ENCODE peak calls at places on chromosomes 11 and 22, in eight cellular contexts. D is NAMALWA; L is activated CD4-positive, alpha-beta T cell treated with anti-CD3 and anti-CD28 coated beads, Interleukin-2, amount 10 ng/mL, durations not matched to agents 7 days and 5 days; S is stimulated activated CD8-positive, alpha-beta memory T cell treated with anti-CD3 and anti-CD28 coated beads, Interleukin-15, amount 100 ng/mL, for 1 hour; W is SJCRH30; K is hypothalamus; O is Peyer's patch; Z is GM04503. U is an unnamed sample.

GRCh38 chr22:29245626-29246385 is 22.0 kb downstream of the RHBDD3 start:
- DNase-seq in D (peak; percentile 78), L (peak; percentile 72), S (peak; percentile 54), W (peak; percentile 78), K (peak; percentile 54), O (peak; percentile 90), Z (no peak), U (peak; percentile 64)

GRCh38 chr11:112345708-112346107 is 85.0 kb upstream of the PLET1 start:
- DNase-seq in D (peak; percentile 4), L (no peak), S (no peak), W (peak; percentile 68), K (no peak), O (peak; percentile 36), Z (no peak), U (no peak)

GRCh38 chr11:48025293-48025982 is 45.1 kb downstream of the PTPRJ start:
- DNase-seq in D (no peak), L (no peak), S (no peak), W (no peak), K (no peak), O (no peak), Z (no peak), U (peak; percentile 39)

GRCh38 chr11:29447821-29448220 is 569.0 kb downstream of the KCNA4 start:
- DNase-seq in D (no peak), L (no peak), S (no peak), W (no peak), K (no peak), O (no peak), Z (no peak), U (peak; percentile 65)

GRCh38 chr11:17352925-17353227 is 1.3 kb downstream of the NCR3LG1 start:
- DNase-seq in D (no peak), L (peak; percentile 36), S (no peak), W (no peak), K (no peak), O (peak; percentile 75), Z (no peak), U (peak; percentile 45)

GRCh38 chr22:36546932-36547331 is 18.0 kb upstream of the EIF3D start:
- DNase-seq in D (no peak), L (no peak), S (no peak), W (no peak), K (no peak), O (no peak), Z (peak; percentile 32), U (peak; percentile 94)

GRCh38 chr22:30392661-30393321 is 4.0 kb upstream of the SEC14L2 start:
- DNase-seq in D (peak; percentile 38), L (no peak), S (no peak), W (peak; percentile 55), K (peak; percentile 16), O (no peak), Z (no peak), U (peak; percentile 39)

GRCh38 chr22:23301591-23301990 is 121.3 kb downstream of the BCR start:
- DNase-seq in D (no peak), L (no peak), S (no peak), W (no peak), K (no peak), O (no peak), Z (no peak), U (no peak)

GRCh38 chr11:61814958-61815789 is 1.6 kb downstream of the FADS1 start:
- DNase-seq in D (no peak), L (peak; percentile 57), S (no peak), W (peak; percentile 95), K (peak; percentile 98), O (peak; percentile 91), Z (peak; percentile 75), U (peak; percentile 97)

GRCh38 chr22:20579273-20580120 is 72.1 kb downstream of the MED15 start:
- DNase-seq in D (no peak), L (no peak), S (no peak), W (no peak), K (no peak), O (no peak), Z (no peak), U (no peak)

GRCh38 chr11:2094354-2095197 is 44.6 kb downstream of the IGF2 start:
- DNase-seq in D (no peak), L (no peak), S (no peak), W (no peak), K (no peak), O (peak; percentile 37), Z (no peak), U (no peak)

GRCh38 chr11:43573233-43573632 is 107.3 kb upstream of the HSD17B12 start:
- DNase-seq in D (peak; percentile 72), L (peak; percentile 20), S (no peak), W (peak; percentile 81), K (no peak), O (no peak), Z (no peak), U (peak; percentile 37)

GRCh38 chr11:33207408-33207985 is 46.2 kb upstream of the CSTF3 start:
- DNase-seq in D (no peak), L (no peak), S (no peak), W (peak; percentile 59), K (no peak), O (no peak), Z (no peak), U (peak; percentile 19)

GRCh38 chr22:19943665-19944026 is 2.0 kb upstream of the TXNRD2 start:
- DNase-seq in D (peak; percentile 28), L (no peak), S (no peak), W (peak; percentile 77), K (no peak), O (no peak), Z (peak; percentile 64), U (peak; percentile 88)

GRCh38 chr11:65652511-65653228 is 10.0 kb downstream of the RELA start:
- DNase-seq in D (peak; percentile 92), L (peak; percentile 94), S (peak; percentile 91), W (peak; percentile 96), K (peak; percentile 87), O (peak; percentile 98), Z (peak; percentile 61), U (peak; percentile 94)

GRCh38 chr11:2512431-2513407 is 67.9 kb downstream of the KCNQ1 start:
- DNase-seq in D (no peak), L (no peak), S (no peak), W (no peak), K (no peak), O (peak; percentile 44), Z (no peak), U (no peak)

GRCh38 chr11:47270331-47271271 is 668 bp downstream of the MADD start:
- DNase-seq in D (peak; percentile 64), L (peak; percentile 43), S (no peak), W (peak; percentile 44), K (peak; percentile 6), O (peak; percentile 56), Z (no peak), U (peak; percentile 24)